ENCODE peak calls at places on chromosomes 11 and 22, in nine cellular contexts. One of them, this sample, is unnamed.

GRCh38 chr11:111176603-111177002 is 68.9 kb upstream of the POU2AF2 start:
- DNase-seq in activated CD8-positive, alpha-beta memory T cell treated with anti-CD3 and anti-CD28 coated beads for 4 hours: no peak
- DNase-seq in posterior cingulate gyrus: no peak
- DNase-seq in NCI-H1105 treated with DMSO at 0.1 percent for 48 hours: no peak
- DNase-seq in suprapubic skin: no peak
- DNase-seq in right lobe of liver: no peak
- DNase-seq in H1: no peak
- DNase-seq in activated CD4-positive, alpha-beta T cell treated with anti-CD3 and anti-CD28 coated beads, Interleukin-2, amount 50 U/mL, for 4 hours: no peak
- DNase-seq in germinal center: no peak
- DNase-seq in this sample: no peak

GRCh38 chr11:132909016-132909606 is 623.2 kb downstream of the OPCML start:
- DNase-seq in H1: no peak
- DNase-seq in activated CD8-positive, alpha-beta memory T cell treated with anti-CD3 and anti-CD28 coated beads for 4 hours: no peak
- DNase-seq in NCI-H1105 treated with DMSO at 0.1 percent for 48 hours: no peak
- DNase-seq in activated CD4-positive, alpha-beta T cell treated with anti-CD3 and anti-CD28 coated beads, Interleukin-2, amount 50 U/mL, for 4 hours: no peak
- DNase-seq in germinal center: no peak
- DNase-seq in suprapubic skin: no peak
- DNase-seq in right lobe of liver: no peak
- DNase-seq in posterior cingulate gyrus: no peak
- DNase-seq in this sample: no peak

GRCh38 chr22:23065069-23065451 is 5.3 kb upstream of the GNAZ start:
- DNase-seq in suprapubic skin: no peak
- DNase-seq in NCI-H1105 treated with DMSO at 0.1 percent for 48 hours: no peak
- DNase-seq in activated CD4-positive, alpha-beta T cell treated with anti-CD3 and anti-CD28 coated beads, Interleukin-2, amount 50 U/mL, for 4 hours: no peak
- DNase-seq in right lobe of liver: peak; percentile 32
- DNase-seq in germinal center: no peak
- DNase-seq in activated CD8-positive, alpha-beta memory T cell treated with anti-CD3 and anti-CD28 coated beads for 4 hours: no peak
- DNase-seq in posterior cingulate gyrus: no peak
- DNase-seq in H1: no peak
- DNase-seq in this sample: peak; percentile 2

GRCh38 chr11:126359431-126360048 is 4.1 kb downstream of the ST3GAL4 start:
- DNase-seq in posterior cingulate gyrus: peak; percentile 71
- DNase-seq in activated CD4-positive, alpha-beta T cell treated with anti-CD3 and anti-CD28 coated beads, Interleukin-2, amount 50 U/mL, for 4 hours: no peak
- DNase-seq in suprapubic skin: peak; percentile 89
- DNase-seq in NCI-H1105 treated with DMSO at 0.1 percent for 48 hours: peak; percentile 95
- DNase-seq in H1: no peak
- DNase-seq in right lobe of liver: peak; percentile 50
- DNase-seq in activated CD8-positive, alpha-beta memory T cell treated with anti-CD3 and anti-CD28 coated beads for 4 hours: no peak
- DNase-seq in germinal center: no peak
- DNase-seq in this sample: peak; percentile 74

GRCh38 chr22:36415415-36416168 is 27.8 kb upstream of the MYH9 start:
- DNase-seq in H1: no peak
- DNase-seq in NCI-H1105 treated with DMSO at 0.1 percent for 48 hours: no peak
- DNase-seq in right lobe of liver: no peak
- DNase-seq in activated CD4-positive, alpha-beta T cell treated with anti-CD3 and anti-CD28 coated beads, Interleukin-2, amount 50 U/mL, for 4 hours: no peak
- DNase-seq in germinal center: no peak
- DNase-seq in activated CD8-positive, alpha-beta memory T cell treated with anti-CD3 and anti-CD28 coated beads for 4 hours: no peak
- DNase-seq in suprapubic skin: no peak
- DNase-seq in posterior cingulate gyrus: no peak
- DNase-seq in this sample: no peak

GRCh38 chr11:85923455-85923854 is 68.3 kb downstream of the CCDC83 start:
- DNase-seq in suprapubic skin: no peak
- DNase-seq in activated CD4-positive, alpha-beta T cell treated with anti-CD3 and anti-CD28 coated beads, Interleukin-2, amount 50 U/mL, for 4 hours: no peak
- DNase-seq in germinal center: no peak
- DNase-seq in posterior cingulate gyrus: no peak
- DNase-seq in NCI-H1105 treated with DMSO at 0.1 percent for 48 hours: no peak
- DNase-seq in H1: no peak
- DNase-seq in activated CD8-positive, alpha-beta memory T cell treated with anti-CD3 and anti-CD28 coated beads for 4 hours: no peak
- DNase-seq in right lobe of liver: no peak
- DNase-seq in this sample: no peak

GRCh38 chr11:27501102-27501501 is 5.5 kb downstream of the LIN7C start:
- DNase-seq in germinal center: no peak
- DNase-seq in posterior cingulate gyrus: no peak
- DNase-seq in NCI-H1105 treated with DMSO at 0.1 percent for 48 hours: no peak
- DNase-seq in activated CD4-positive, alpha-beta T cell treated with anti-CD3 and anti-CD28 coated beads, Interleukin-2, amount 50 U/mL, for 4 hours: no peak
- DNase-seq in H1: no peak
- DNase-seq in right lobe of liver: no peak
- DNase-seq in activated CD8-positive, alpha-beta memory T cell treated with anti-CD3 and anti-CD28 coated beads for 4 hours: no peak
- DNase-seq in suprapubic skin: no peak
- DNase-seq in this sample: no peak

GRCh38 chr11:125402436-125402835 is 93.6 kb downstream of the FEZ1 start:
- DNase-seq in activated CD4-positive, alpha-beta T cell treated with anti-CD3 and anti-CD28 coated beads, Interleukin-2, amount 50 U/mL, for 4 hours: no peak
- DNase-seq in right lobe of liver: no peak
- DNase-seq in germinal center: no peak
- DNase-seq in suprapubic skin: peak; percentile 26
- DNase-seq in H1: no peak
- DNase-seq in NCI-H1105 treated with DMSO at 0.1 percent for 48 hours: no peak
- DNase-seq in activated CD8-positive, alpha-beta memory T cell treated with anti-CD3 and anti-CD28 coated beads for 4 hours: no peak
- DNase-seq in posterior cingulate gyrus: no peak
- DNase-seq in this sample: no peak

GRCh38 chr11:117528061-117528780 is 200.6 kb downstream of the CEP164 start:
- DNase-seq in activated CD4-positive, alpha-beta T cell treated with anti-CD3 and anti-CD28 coated beads, Interleukin-2, amount 50 U/mL, for 4 hours: no peak
- DNase-seq in activated CD8-positive, alpha-beta memory T cell treated with anti-CD3 and anti-CD28 coated beads for 4 hours: no peak
- DNase-seq in NCI-H1105 treated with DMSO at 0.1 percent for 48 hours: no peak
- DNase-seq in suprapubic skin: no peak
- DNase-seq in H1: no peak
- DNase-seq in posterior cingulate gyrus: no peak
- DNase-seq in right lobe of liver: no peak
- DNase-seq in germinal center: no peak
- DNase-seq in this sample: peak; percentile 37

GRCh38 chr11:19723572-19724342 is 11.1 kb downstream of the NAV2 start:
- DNase-seq in NCI-H1105 treated with DMSO at 0.1 percent for 48 hours: no peak
- DNase-seq in posterior cingulate gyrus: peak; percentile 31
- DNase-seq in activated CD8-positive, alpha-beta memory T cell treated with anti-CD3 and anti-CD28 coated beads for 4 hours: peak; percentile 18
- DNase-seq in H1: no peak
- DNase-seq in suprapubic skin: no peak
- DNase-seq in activated CD4-positive, alpha-beta T cell treated with anti-CD3 and anti-CD28 coated beads, Interleukin-2, amount 50 U/mL, for 4 hours: no peak
- DNase-seq in right lobe of liver: peak; percentile 85
- DNase-seq in germinal center: no peak
- DNase-seq in this sample: no peak